ENCODE peak calls at places on chromosomes 6 and 20, in eight cellular contexts. L is spleen; F is naive thymus-derived CD4-positive, alpha-beta T cell; T is A549; G is mucosa of descending colon; N is left lung; X is neuronal stem cell; Y is hepatocyte. U is an unnamed sample.

GRCh38 chr20:31981784-31982183 is 13.8 kb downstream of the XKR7 start:
- DNase-seq in N (no peak), Y (no peak), F (no peak), T (no peak), G (no peak), X (no peak), L (no peak), U (no peak)

GRCh38 chr20:63519765-63520593 is 586 bp upstream of the PPDPF start:
- DNase-seq in T (peak; percentile 69), Y (peak; percentile 80), N (peak; percentile 77), X (peak; percentile 87), F (peak; percentile 56), L (peak; percentile 94), G (peak; percentile 80), U (peak; percentile 73)

GRCh38 chr6:45533394-45533793 is 155.7 kb upstream of the SUPT3H start:
- DNase-seq in F (no peak), Y (no peak), N (no peak), L (no peak), G (no peak), T (no peak), X (no peak), U (no peak)

GRCh38 chr6:41371461-41371991 is 36.1 kb downstream of the NCR2 start:
- DNase-seq in F (no peak), Y (peak; percentile 84), N (no peak), G (peak; percentile 60), L (peak; percentile 73), T (no peak), X (peak; percentile 59), U (no peak)

GRCh38 chr6:36610576-36611336 is 16.6 kb downstream of the SRSF3 start:
- DNase-seq in X (no peak), Y (no peak), L (peak; percentile 20), G (peak; percentile 5), N (no peak), T (no peak), F (no peak), U (peak; percentile 1)

GRCh38 chr6:149934249-149935156 is 7.3 kb upstream of the ULBP2 start:
- DNase-seq in L (no peak), T (peak; percentile 33), Y (peak; percentile 80), F (peak; percentile 69), X (peak; percentile 61), G (no peak), N (no peak), U (no peak)

GRCh38 chr6:30879684-30880427 is 4.5 kb upstream of the DDR1 start:
- DNase-seq in X (no peak), G (no peak), Y (no peak), F (no peak), N (no peak), T (no peak), L (no peak), U (no peak)

GRCh38 chr6:157614026-157614484 is 209.0 kb upstream of the SNX9 start:
- DNase-seq in T (no peak), Y (no peak), N (no peak), F (no peak), L (no peak), G (peak; percentile 51), X (no peak), U (no peak)

GRCh38 chr20:63056236-63057132 is 49.7 kb upstream of the BHLHE23 start:
- DNase-seq in F (peak; percentile 33), L (peak; percentile 82), X (peak; percentile 69), Y (peak; percentile 43), T (no peak), G (peak; percentile 33), N (peak; percentile 29), U (peak; percentile 50)

GRCh38 chr6:132087391-132087790 is 136.2 kb upstream of the CCN2 start:
- DNase-seq in L (no peak), F (no peak), X (no peak), N (no peak), G (no peak), Y (no peak), T (no peak), U (no peak)

GRCh38 chr6:150004101-150004782 is 21.1 kb downstream of the RAET1L start:
- DNase-seq in N (no peak), T (no peak), X (no peak), G (no peak), F (peak; percentile 80), Y (no peak), L (no peak), U (no peak)

GRCh38 chr6:23505021-23505420 is 621.0 kb upstream of the NRSN1 start:
- DNase-seq in Y (no peak), L (no peak), G (no peak), N (no peak), F (no peak), X (no peak), T (no peak), U (no peak)

GRCh38 chr6:128573036-128573435 is 52.6 kb upstream of the PTPRK start:
- DNase-seq in T (no peak), F (no peak), Y (no peak), X (no peak), L (no peak), G (no peak), N (no peak), U (no peak)

GRCh38 chr6:42449917-42450313 is 1.8 kb downstream of the TRERF1 start:
- DNase-seq in G (no peak), F (no peak), N (no peak), X (no peak), Y (no peak), T (no peak), L (no peak), U (no peak)

GRCh38 chr20:7843613-7844012 is 96.6 kb downstream of the HAO1 start:
- DNase-seq in N (no peak), G (no peak), Y (peak; percentile 9), F (no peak), L (no peak), X (no peak), T (no peak), U (no peak)

GRCh38 chr20:56506103-56506502 is 18.4 kb upstream of the FAM209A start:
- DNase-seq in X (no peak), F (no peak), T (no peak), Y (no peak), L (no peak), N (no peak), G (no peak), U (no peak)

GRCh38 chr6:683742-684440 is 9.0 kb downstream of the EXOC2 start:
- DNase-seq in F (no peak), N (peak; percentile 45), Y (peak; percentile 83), G (peak; percentile 54), X (peak; percentile 56), T (no peak), L (no peak), U (no peak)
- H3K4me3 ChIP-seq in F (no peak overlapping the region), N (no peak overlapping the region), Y (no peak overlapping the region), G (no peak overlapping the region), X (no peak overlapping the region), T (no peak overlapping the region), L (no peak overlapping the region), U (peak overlapping the region; percentile 23)

DNA sequence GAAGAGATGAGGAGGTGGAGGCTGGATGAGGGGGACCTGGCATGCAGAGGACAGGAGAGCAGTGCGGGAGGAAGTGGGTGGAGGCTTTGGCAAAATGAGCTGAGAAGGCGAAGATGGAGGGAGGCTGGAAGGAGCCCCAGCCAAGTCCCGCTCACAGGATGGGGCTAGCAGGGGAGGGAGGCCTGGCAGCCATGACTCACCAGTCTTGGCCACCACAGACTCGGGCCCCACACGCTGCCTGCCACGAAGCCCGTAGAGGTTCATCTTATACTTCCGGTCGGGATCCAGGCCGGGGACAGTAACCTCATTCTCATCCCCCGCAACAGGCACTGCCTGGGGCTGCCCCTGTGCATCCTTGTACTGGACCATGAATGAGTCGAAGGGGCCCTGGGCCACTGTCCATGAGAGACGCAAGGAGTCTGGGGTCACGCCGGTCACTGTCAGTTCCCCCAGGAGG is 27.9 kb downstream of the TNXB start:
- DNase-seq in T (no peak), X (no peak), F (no peak), G (peak; percentile 43), Y (no peak), L (no peak), N (peak; percentile 61), U (no peak)
- H3K4me1 ChIP-seq in T (peaks cover 7% of the 10 kb centered on the region), X (peaks cover 6% of the 10 kb centered on the region), F (no peaks in the 10 kb centered on the region), G (no peaks in the 10 kb centered on the region), Y (peaks cover 10% of the 10 kb centered on the region), L (peaks cover 24% of the 10 kb centered on the region), N (peaks cover 7% of the 10 kb centered on the region), U (peaks cover 15% of the 10 kb centered on the region)

GRCh38 chr6:26333458-26334297 is 31.3 kb upstream of the BTN3A2 start:
- DNase-seq in T (no peak), G (no peak), F (no peak), Y (no peak), N (no peak), X (no peak), L (no peak), U (no peak)

GRCh38 chr6:26332408-26332807 is 32.6 kb upstream of the BTN3A2 start:
- DNase-seq in T (no peak), F (no peak), G (no peak), X (no peak), Y (no peak), L (no peak), N (no peak), U (no peak)

GRCh38 chr6:26331809-26332226 is 33.2 kb upstream of the BTN3A2 start:
- DNase-seq in F (peak; percentile 42), Y (no peak), L (no peak), T (no peak), N (no peak), G (no peak), X (no peak), U (no peak)

GRCh38 chr6:26330835-26331808 is 33.9 kb upstream of the BTN3A2 start:
- DNase-seq in Y (peak; percentile 46), N (no peak), F (peak; percentile 38), T (no peak), X (no peak), L (no peak), G (no peak), U (no peak)

GRCh38 chr6:26332843-26333242 is 32.2 kb upstream of the BTN3A2 start:
- DNase-seq in X (no peak), F (no peak), L (no peak), T (no peak), N (no peak), Y (no peak), G (no peak), U (no peak)
- H3K4me3 ChIP-seq in X (no peak overlapping the region), F (no peak overlapping the region), L (no peak overlapping the region), T (no peak overlapping the region), N (no peak overlapping the region), Y (no peak overlapping the region), G (no peak overlapping the region), U (no peak overlapping the region)

GRCh38 chr6:17638212-17638611 is 38.1 kb downstream of the FAM8A1 start:
- DNase-seq in Y (no peak), F (no peak), N (no peak), L (no peak), G (no peak), T (no peak), X (no peak), U (no peak)
- H3K4me1 ChIP-seq in Y (no peaks in the 10 kb centered on the region), F (peaks cover 14% of the 10 kb centered on the region), N (peaks cover 8% of the 10 kb centered on the region), L (peaks cover 7% of the 10 kb centered on the region), G (no peaks in the 10 kb centered on the region), T (no peaks in the 10 kb centered on the region), X (no peaks in the 10 kb centered on the region), U (peaks cover 9% of the 10 kb centered on the region)

U was measured in lower lobe of right lung.